ENCODE peak calls at places on chromosome 9, in six cellular contexts. P is endothelial cell of umbilical vein, Y is IMR-90, O is left ventricle myocardium inferior, K is foreskin fibroblast, R is GM10248. W is an unnamed sample.

GRCh38 chr9:79166005-79166404 is 405.8 kb upstream of the TLE4 start:
- DNase-seq in P (no peak), Y (peak; percentile 20), O (no peak), K (peak; percentile 38), R (no peak), W (no peak)

GRCh38 chr9:83238871-83239624 is 176.1 kb upstream of the RASEF start:
- DNase-seq in P (no peak), Y (no peak), O (no peak), K (no peak), R (no peak), W (no peak)

GRCh38 chr9:73667749-73668148 is 516.1 kb downstream of the ANXA1 start:
- DNase-seq in P (no peak), Y (no peak), O (no peak), K (peak; percentile 8), R (no peak), W (no peak)

GRCh38 chr9:133692364-133692985 is 45.7 kb downstream of the SARDH start:
- DNase-seq in P (no peak), Y (no peak), O (peak; percentile 4), K (no peak), R (no peak), W (no peak)

GRCh38 chr9:133604214-133604613 is 5.0 kb downstream of the FAM163B start:
- DNase-seq in P (no peak), Y (no peak), O (no peak), K (no peak), R (no peak), W (peak; percentile 4)

GRCh38 chr9:13033959-13034695 is 245.4 kb downstream of the MPDZ start:
- DNase-seq in P (peak; percentile 75), Y (peak; percentile 54), O (peak; percentile 45), K (peak; percentile 83), R (peak; percentile 53), W (peak; percentile 75)

GRCh38 chr9:134992755-134993124 is 75.0 kb upstream of the FCN1 start:
- DNase-seq in P (no peak), Y (no peak), O (no peak), K (no peak), R (no peak), W (no peak)

GRCh38 chr9:23341346-23341745 is 484.7 kb downstream of the ELAVL2 start:
- DNase-seq in P (no peak), Y (no peak), O (no peak), K (no peak), R (no peak), W (no peak)

GRCh38 chr9:29332789-29333188 is 1759.5 kb upstream of the C9orf72 start:
- DNase-seq in P (no peak), Y (no peak), O (no peak), K (peak; percentile 50), R (no peak), W (peak; percentile 53)

GRCh38 chr9:128115187-128116103 is 12.1 kb downstream of the PTGES2 start:
- DNase-seq in P (no peak), Y (no peak), O (peak; percentile 5), K (no peak), R (peak; percentile 73), W (no peak)

GRCh38 chr9:92480332-92480771 is 2.0 kb downstream of the ASPN start:
- DNase-seq in P (peak; percentile 82), Y (peak; percentile 54), O (no peak), K (peak; percentile 35), R (no peak), W (no peak)

GRCh38 chr9:77604316-77604715 is 43.8 kb downstream of the GNA14 start:
- DNase-seq in P (no peak), Y (no peak), O (no peak), K (no peak), R (no peak), W (no peak)

GRCh38 chr9:69970001-69970531 is 73.6 kb upstream of the MAMDC2 start:
- DNase-seq in P (no peak), Y (no peak), O (no peak), K (peak; percentile 50), R (no peak), W (no peak)

GRCh38 chr9:93059097-93059959 is 827 bp downstream of the SUSD3 start:
- DNase-seq in P (no peak), Y (no peak), O (no peak), K (no peak), R (peak; percentile 56), W (no peak)

GRCh38 chr9:107782381-107782780 is 292.8 kb upstream of the KLF4 start:
- DNase-seq in P (no peak), Y (peak; percentile 74), O (no peak), K (peak; percentile 91), R (no peak), W (peak; percentile 71)

GRCh38 chr9:22044583-22044982 is 35.5 kb upstream of the CDKN2B start:
- DNase-seq in P (peak; percentile 87), Y (peak; percentile 87), O (no peak), K (peak; percentile 89), R (no peak), W (peak; percentile 86)

GRCh38 chr9:114202396-114202795 is 47.1 kb downstream of the COL27A1 start:
- DNase-seq in P (no peak), Y (no peak), O (no peak), K (no peak), R (no peak), W (no peak)

GRCh38 chr9:70411141-70411929 is 3.1 kb downstream of the KLF9 start:
- DNase-seq in P (peak; percentile 77), Y (peak; percentile 75), O (peak; percentile 64), K (peak; percentile 93), R (no peak), W (peak; percentile 79)

GRCh38 chr9:19922476-19923118 is 133.8 kb upstream of the SLC24A2 start:
- DNase-seq in P (peak; percentile 21), Y (peak; percentile 46), O (no peak), K (peak; percentile 77), R (no peak), W (peak; percentile 72)
- TF ChIP-seq CTCF in P (peak; percentile 32), Y (peak; percentile 58), O (peak; percentile 26), K (peak; percentile 50), R (no peak), W (peak; percentile 76)

GRCh38 chr9:136346157-136346481 is 17.4 kb downstream of the DNLZ start:
- DNase-seq in P (no peak), Y (no peak), O (no peak), K (no peak), R (no peak), W (no peak)
- TF ChIP-seq CTCF in P (no peak), Y (no peak), O (no peak), K (no peak), R (no peak), W (no peak)

DNA sequence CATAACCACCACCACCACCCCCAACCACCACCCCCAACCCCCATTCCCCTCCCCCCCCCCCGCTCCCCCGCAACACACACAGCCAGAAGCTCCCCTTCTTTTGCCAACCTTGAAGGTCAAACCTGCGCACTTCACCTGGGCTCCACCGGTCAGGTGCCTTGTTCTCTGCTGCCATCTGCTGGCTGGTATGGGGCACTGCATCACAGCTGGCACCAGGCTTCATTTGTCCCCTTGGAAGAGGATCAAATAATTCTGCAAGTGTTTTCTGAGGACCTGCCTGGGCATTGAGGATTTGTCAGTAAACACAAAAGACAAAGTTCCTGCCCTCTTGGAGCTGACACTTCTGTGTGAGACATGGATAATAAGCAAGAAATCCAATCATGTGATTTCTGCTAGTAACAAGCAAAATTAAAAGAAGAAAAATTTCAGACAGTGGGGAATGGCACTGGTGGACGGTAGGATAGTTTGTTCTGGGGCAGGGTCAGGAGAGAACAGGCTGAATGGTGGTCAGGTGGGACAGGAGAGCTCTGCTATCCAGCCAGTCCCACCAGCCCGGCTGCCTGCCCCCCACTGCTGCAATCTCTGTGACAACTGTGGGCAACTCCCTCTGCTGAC is 55.6 kb upstream of the LMX1B start:
- DNase-seq in P (peak; percentile 46), Y (peak; percentile 22), O (peak; percentile 46), K (peak; percentile 60), R (peak; percentile 84), W (peak; percentile 6)
- TF ChIP-seq CTCF in P (peak; percentile 91), Y (peak; percentile 87), O (peak; percentile 89), K (peak; percentile 92), R (peak; percentile 99), W (peak; percentile 98)

GRCh38 chr9:35599763-35600604 is 5.1 kb upstream of the TESK1 start:
- DNase-seq in P (no peak), Y (no peak), O (no peak), K (no peak), R (no peak), W (no peak)
- TF ChIP-seq CTCF in P (no peak), Y (no peak), O (no peak), K (no peak), R (peak; percentile 26), W (peak; percentile 25)

GRCh38 chr9:87885484-87886189 is 3.0 kb downstream of the SPATA31E1 start:
- DNase-seq in P (no peak), Y (no peak), O (no peak), K (no peak), R (no peak), W (no peak)

GRCh38 chr9:87887661-87888480 is 5.2 kb downstream of the SPATA31E1 start:
- DNase-seq in P (no peak), Y (no peak), O (no peak), K (no peak), R (no peak), W (no peak)

GRCh38 chr9:87884578-87885459 is 2.1 kb downstream of the SPATA31E1 start:
- DNase-seq in P (no peak), Y (no peak), O (no peak), K (no peak), R (no peak), W (no peak)

GRCh38 chr9:87887151-87887505 is 4.5 kb downstream of the SPATA31E1 start:
- DNase-seq in P (no peak), Y (no peak), O (no peak), K (no peak), R (no peak), W (no peak)

GRCh38 chr9:87886210-87887150 is 3.8 kb downstream of the SPATA31E1 start:
- DNase-seq in P (no peak), Y (no peak), O (no peak), K (no peak), R (no peak), W (no peak)
- TF ChIP-seq CTCF in P (no peak), Y (no peak), O (no peak), K (no peak), R (no peak), W (no peak)

GRCh38 chr9:15509931-15510788 is 610 bp downstream of the PSIP1 start:
- DNase-seq in P (peak; percentile 36), Y (no peak), O (peak; percentile 38), K (peak; percentile 48), R (peak; percentile 80), W (peak; percentile 6)

GRCh38 chr9:15513335-15513734 is 2.6 kb upstream of the PSIP1 start:
- DNase-seq in P (no peak), Y (no peak), O (no peak), K (peak; percentile 42), R (no peak), W (no peak)

GRCh38 chr9:15512204-15512603 is 1.4 kb upstream of the PSIP1 start:
- DNase-seq in P (no peak), Y (no peak), O (no peak), K (no peak), R (no peak), W (no peak)

GRCh38 chr9:15512889-15513288 is 2.1 kb upstream of the PSIP1 start:
- DNase-seq in P (no peak), Y (no peak), O (no peak), K (no peak), R (no peak), W (no peak)

GRCh38 chr9:15510789-15511575 is at the start of gene PSIP1:
- DNase-seq in P (peak; percentile 87), Y (peak; percentile 75), O (peak; percentile 77), K (peak; percentile 91), R (peak; percentile 85), W (peak; percentile 74)
- TF ChIP-seq CTCF in P (no peak), Y (no peak), O (peak; percentile 35), K (no peak), R (no peak), W (peak; percentile 8)